ENCODE peak calls at places on chromosomes 4 and X, in nine cellular contexts. L, D, U, A, H, G, C, V and S are unnamed samples.

GRCh38 chr4:47462799-47463234 is 685 bp downstream of the COMMD8 start:
- DNase-seq in L (no peak), A (no peak), V (no peak), G (no peak), D (no peak), U (no peak), H (no peak), C (peak), S (no peak)

GRCh38 chrX:2640436-2641150 is 50.5 kb upstream of the CD99 start:
- DNase-seq in G (no peak), L (peak), D (no peak), H (no peak), A (no peak), C (no peak), U (no peak), V (no peak), S (no peak)

GRCh38 chr4:111630705-111631104 is 514.5 kb upstream of the FAM241A start:
- DNase-seq in C (no peak), L (peak), V (peak), D (no peak), A (peak), U (peak), G (no peak), H (peak), S (no peak)

GRCh38 chr4:88953400-88953799 is 103.6 kb downstream of the FAM13A start:
- DNase-seq in C (peak), U (peak), V (no peak), G (no peak), A (no peak), D (no peak), L (no peak), H (no peak), S (no peak)

GRCh38 chrX:115362334-115363095 is 73.0 kb downstream of the LUZP4 start:
- DNase-seq in L (peak), G (no peak), A (peak), C (peak), V (no peak), U (no peak), H (no peak), D (no peak), S (no peak)

GRCh38 chrX:12874599-12874998 is 7.7 kb downstream of the TLR7 start:
- DNase-seq in A (no peak), G (no peak), L (no peak), C (peak), H (no peak), D (no peak), U (no peak), V (no peak), S (no peak)

GRCh38 chr4:184163813-184164212 is 53.9 kb downstream of the ENPP6 start:
- DNase-seq in U (no peak), A (no peak), L (no peak), C (peak), H (no peak), D (peak), V (peak), G (peak), S (no peak)

GRCh38 chr4:7460591-7460990 is 25.9 kb upstream of the PSAPL1 start:
- DNase-seq in H (no peak), C (peak), L (no peak), U (no peak), V (no peak), A (no peak), D (peak), G (no peak), S (no peak)

GRCh38 chr4:4590496-4590895 is 48.6 kb upstream of the STX18 start:
- DNase-seq in A (peak), D (no peak), C (no peak), H (no peak), G (no peak), V (peak), U (peak), L (no peak), S (no peak)

GRCh38 chrX:34275710-34276109 is 143.6 kb upstream of the FAM47A start:
- DNase-seq in G (no peak), D (no peak), C (no peak), U (no peak), V (no peak), L (no peak), H (no peak), A (no peak), S (no peak)

GRCh38 chr4:7559741-7560376 is 125.1 kb upstream of the PSAPL1 start:
- DNase-seq in D (no peak), G (no peak), H (no peak), L (no peak), U (no peak), A (no peak), C (no peak), V (no peak), S (no peak)

GRCh38 chr4:55921093-55921492 is 27.7 kb upstream of the CEP135 start:
- DNase-seq in D (no peak), V (peak), H (no peak), C (no peak), A (peak), L (no peak), G (no peak), U (no peak), S (no peak)

GRCh38 chr4:101835121-101835904 is 44.8 kb downstream of the BANK1 start:
- DNase-seq in C (no peak), H (no peak), L (peak), V (peak), G (no peak), U (peak), D (no peak), A (peak), S (no peak)

GRCh38 chr4:89134775-89135319 is 23.5 kb downstream of the TIGD2 start:
- DNase-seq in H (no peak), V (no peak), D (no peak), G (no peak), C (no peak), U (peak), A (no peak), L (peak), S (no peak)

GRCh38 chr4:81405900-81406401 is 65.8 kb downstream of the RASGEF1B start:
- DNase-seq in C (peak), U (peak), A (peak), V (peak), H (peak), G (peak), D (no peak), L (peak), S (peak)

GRCh38 chrX:5575407-5575806 is 653.3 kb downstream of the NLGN4X start:
- DNase-seq in G (no peak), D (no peak), L (no peak), H (no peak), A (no peak), V (no peak), U (no peak), C (no peak), S (no peak)

GRCh38 chr4:37392540-37393255 is 148.2 kb downstream of the NWD2 start:
- DNase-seq in L (no peak), A (peak), G (no peak), C (peak), V (peak), H (no peak), D (peak), U (no peak), S (no peak)

GRCh38 chr4:31408136-31408535 is 688.0 kb downstream of the PCDH7 start:
- DNase-seq in U (no peak), G (no peak), A (peak), V (no peak), C (no peak), D (no peak), H (no peak), L (no peak), S (no peak)